ENCODE peak calls at places on chromosomes 12 and 14, in five cellular contexts. E, S, T, U and X are unnamed samples.

GRCh38 chr12:108879615-108880254 is at the start of gene DAO:
- DNase-seq in E (no peak), T (no peak), U (no peak), S (no peak), X (no peak)

GRCh38 chr12:123621101-123621500 is 12.4 kb downstream of the EIF2B1 start:
- DNase-seq in E (no peak), S (no peak), U (no peak), T (no peak), X (no peak)

GRCh38 chr14:65421201-65421981 is 8.9 kb downstream of the FUT8 start:
- DNase-seq in T (no peak), U (no peak), S (peak; percentile 83), E (no peak), X (no peak)

GRCh38 chr12:76290963-76291859 is 57.0 kb downstream of the BBS10 start:
- DNase-seq in E (no peak), S (peak; percentile 57), U (no peak), T (no peak), X (no peak)

GRCh38 chr14:38143170-38143569 is 64.5 kb upstream of the SSTR1 start:
- DNase-seq in S (no peak), E (no peak), U (no peak), T (no peak), X (no peak)

GRCh38 chr12:68405292-68405900 is 73.2 kb upstream of the MDM1 start:
- DNase-seq in U (peak; percentile 68), S (peak; percentile 55), T (no peak), E (no peak), X (no peak)

GRCh38 chr12:124520258-124520657 is 47.2 kb downstream of the NCOR2 start:
- DNase-seq in U (peak; percentile 88), E (peak; percentile 65), T (no peak), S (peak; percentile 84), X (no peak)

GRCh38 chr12:23909559-23909958 is 39.9 kb downstream of the SOX5 start:
- DNase-seq in E (no peak), T (no peak), S (no peak), U (no peak), X (no peak)

GRCh38 chr12:117356048-117356447 is 5.4 kb downstream of the NOS1 start:
- DNase-seq in T (no peak), S (no peak), E (no peak), U (no peak), X (no peak)

GRCh38 chr14:101121399-101122113 is 218.0 kb upstream of the RTL1 start:
- DNase-seq in U (no peak), S (no peak), T (no peak), E (peak; percentile 11), X (peak; percentile 11)

GRCh38 chr14:50334211-50334610 is 22.1 kb downstream of the DMAC2L start:
- DNase-seq in T (no peak), S (no peak), E (no peak), U (no peak), X (no peak)

GRCh38 chr14:39368261-39368959 is 63.8 kb downstream of the FBXO33 start:
- DNase-seq in U (peak; percentile 73), E (peak; percentile 25), T (peak; percentile 12), S (peak; percentile 85), X (peak; percentile 37)

GRCh38 chr14:31926123-31926522 is 151.0 kb upstream of the ARHGAP5 start:
- DNase-seq in U (peak; percentile 67), S (peak; percentile 67), T (peak; percentile 50), E (no peak), X (no peak)

GRCh38 chr12:104519190-104519857 is 62.6 kb downstream of the CHST11 start:
- DNase-seq in S (no peak), U (no peak), E (no peak), T (peak; percentile 61), X (no peak)

GRCh38 chr12:25734529-25735180 is 181.6 kb upstream of the LMNTD1 start:
- DNase-seq in U (no peak), T (no peak), E (no peak), S (no peak), X (no peak)

GRCh38 chr12:26252946-26253345 is 57.6 kb downstream of the SSPN start:
- DNase-seq in E (no peak), U (peak; percentile 24), T (no peak), S (peak; percentile 47), X (no peak)

GRCh38 chr12:107484219-107484618 is 201.4 kb upstream of the PWP1 start:
- DNase-seq in E (no peak), T (no peak), S (no peak), U (no peak), X (no peak)

GRCh38 chr14:65095633-65096205 is 6.6 kb downstream of the MAX start:
- DNase-seq in U (peak; percentile 14), E (peak; percentile 76), T (no peak), S (peak; percentile 63), X (peak; percentile 64)

GRCh38 chr12:131604146-131604844 is 106.6 kb upstream of the SFSWAP start:
- DNase-seq in T (peak; percentile 58), U (no peak), E (no peak), S (no peak), X (no peak)

GRCh38 chr14:88452231-88452630 is 66.8 kb downstream of the SPATA7 start:
- DNase-seq in S (no peak), E (no peak), U (no peak), T (no peak), X (no peak)

GRCh38 chr12:59382678-59383425 is 213.0 kb upstream of the SLC16A7 start:
- DNase-seq in U (no peak), T (no peak), E (no peak), S (no peak), X (no peak)

GRCh38 chr12:7075518-7075917 is 15.0 kb downstream of the C1S start:
- DNase-seq in E (no peak), S (no peak), U (no peak), T (no peak), X (no peak)

GRCh38 chr12:127240249-127240929 is 1026.6 kb upstream of the TMEM132C start:
- DNase-seq in T (no peak), S (no peak), U (no peak), E (no peak), X (no peak)

GRCh38 chr12:124159655-124160054 is 135.2 kb upstream of the RFLNA start:
- DNase-seq in S (no peak), T (no peak), E (no peak), U (no peak), X (no peak)

GRCh38 chr12:53078425-53079225 is 565 bp downstream of the SPRYD3 start:
- DNase-seq in T (no peak), S (peak; percentile 51), E (no peak), U (peak; percentile 32), X (peak; percentile 55)

GRCh38 chr14:104788533-104788818 is 7.1 kb downstream of the AKT1 start:
- DNase-seq in T (no peak), U (no peak), E (no peak), S (no peak), X (no peak)

GRCh38 chr12:112170376-112170775 is 45.0 kb downstream of the TRAFD1 start:
- DNase-seq in T (peak; percentile 18), E (no peak), U (peak; percentile 17), S (peak; percentile 65), X (no peak)

GRCh38 chr14:57382283-57382682 is 8.1 kb upstream of the NAA30 start:
- DNase-seq in U (peak; percentile 94), S (peak; percentile 96), T (no peak), E (no peak), X (no peak)

GRCh38 chr12:115598827-115599226 is 678.7 kb downstream of the MED13L start:
- DNase-seq in T (no peak), S (no peak), U (no peak), E (no peak), X (peak; percentile 72)

GRCh38 chr14:63893701-63894458 is 41.1 kb downstream of the SYNE2 start:
- DNase-seq in E (peak; percentile 79), U (peak; percentile 56), T (no peak), S (peak; percentile 91), X (no peak)

GRCh38 chr12:128942960-128943477 is 89.7 kb downstream of the GLT1D1 start:
- DNase-seq in T (no peak), U (no peak), E (no peak), S (no peak), X (no peak)